ENCODE peak calls at places on chromosomes 7 and 10, in ten cellular contexts. One of them, this sample, is unnamed.

GRCh38 chr10:129224065-129224464 is 243.0 kb upstream of the MGMT start:
- DNase-seq in AG04450: no peak
- DNase-seq in HCT116: no peak
- DNase-seq in cardiac fibroblast: no peak
- DNase-seq in mesendoderm: no peak
- DNase-seq in astrocyte of the spinal cord: no peak
- DNase-seq in tibial nerve: no peak
- DNase-seq in right lobe of liver: no peak
- DNase-seq in tibial artery: no peak
- DNase-seq in GM12865: no peak
- DNase-seq in this sample: no peak

GRCh38 chr10:103564799-103565365 is 71.4 kb downstream of the NEURL1 start:
- DNase-seq in AG04450: no peak
- DNase-seq in right lobe of liver: no peak
- DNase-seq in tibial artery: no peak
- DNase-seq in tibial nerve: no peak
- DNase-seq in astrocyte of the spinal cord: no peak
- DNase-seq in HCT116: peak; percentile 42
- DNase-seq in GM12865: peak; percentile 37
- DNase-seq in mesendoderm: peak; percentile 48
- DNase-seq in cardiac fibroblast: peak; percentile 19
- DNase-seq in this sample: no peak

GRCh38 chr7:42426163-42426562 is 189.2 kb upstream of the GLI3 start:
- DNase-seq in mesendoderm: no peak
- DNase-seq in tibial nerve: no peak
- DNase-seq in astrocyte of the spinal cord: peak; percentile 3
- DNase-seq in cardiac fibroblast: peak; percentile 87
- DNase-seq in tibial artery: no peak
- DNase-seq in HCT116: no peak
- DNase-seq in GM12865: no peak
- DNase-seq in right lobe of liver: no peak
- DNase-seq in AG04450: no peak
- DNase-seq in this sample: no peak

GRCh38 chr10:78302989-78303854 is 269.6 kb downstream of the RPS24 start:
- DNase-seq in mesendoderm: peak; percentile 98
- DNase-seq in tibial nerve: peak; percentile 89
- DNase-seq in cardiac fibroblast: peak; percentile 84
- DNase-seq in tibial artery: peak; percentile 90
- DNase-seq in right lobe of liver: peak; percentile 98
- DNase-seq in HCT116: peak; percentile 85
- DNase-seq in GM12865: peak; percentile 95
- DNase-seq in AG04450: peak; percentile 57
- DNase-seq in astrocyte of the spinal cord: peak; percentile 88
- DNase-seq in this sample: peak; percentile 48

GRCh38 chr10:26960308-26960707 is 99.5 kb upstream of the ABI1 start:
- DNase-seq in mesendoderm: no peak
- DNase-seq in astrocyte of the spinal cord: no peak
- DNase-seq in right lobe of liver: no peak
- DNase-seq in tibial artery: no peak
- DNase-seq in HCT116: no peak
- DNase-seq in GM12865: no peak
- DNase-seq in cardiac fibroblast: no peak
- DNase-seq in AG04450: no peak
- DNase-seq in tibial nerve: no peak
- DNase-seq in this sample: no peak

GRCh38 chr10:78274491-78274890 is 240.8 kb downstream of the RPS24 start:
- DNase-seq in GM12865: no peak
- DNase-seq in tibial nerve: no peak
- DNase-seq in astrocyte of the spinal cord: no peak
- DNase-seq in right lobe of liver: no peak
- DNase-seq in HCT116: no peak
- DNase-seq in tibial artery: no peak
- DNase-seq in mesendoderm: no peak
- DNase-seq in AG04450: no peak
- DNase-seq in cardiac fibroblast: no peak
- DNase-seq in this sample: no peak

GRCh38 chr7:140404565-140405080 is 765 bp downstream of the RAB19 start:
- DNase-seq in AG04450: no peak
- DNase-seq in mesendoderm: no peak
- DNase-seq in astrocyte of the spinal cord: no peak
- DNase-seq in right lobe of liver: no peak
- DNase-seq in tibial artery: no peak
- DNase-seq in GM12865: no peak
- DNase-seq in HCT116: no peak
- DNase-seq in tibial nerve: no peak
- DNase-seq in cardiac fibroblast: no peak
- DNase-seq in this sample: no peak

GRCh38 chr10:59517961-59518360 is 155.6 kb upstream of the FAM13C start:
- DNase-seq in AG04450: no peak
- DNase-seq in cardiac fibroblast: no peak
- DNase-seq in mesendoderm: no peak
- DNase-seq in tibial artery: no peak
- DNase-seq in tibial nerve: no peak
- DNase-seq in right lobe of liver: no peak
- DNase-seq in HCT116: no peak
- DNase-seq in astrocyte of the spinal cord: no peak
- DNase-seq in GM12865: no peak
- DNase-seq in this sample: no peak

DNA sequence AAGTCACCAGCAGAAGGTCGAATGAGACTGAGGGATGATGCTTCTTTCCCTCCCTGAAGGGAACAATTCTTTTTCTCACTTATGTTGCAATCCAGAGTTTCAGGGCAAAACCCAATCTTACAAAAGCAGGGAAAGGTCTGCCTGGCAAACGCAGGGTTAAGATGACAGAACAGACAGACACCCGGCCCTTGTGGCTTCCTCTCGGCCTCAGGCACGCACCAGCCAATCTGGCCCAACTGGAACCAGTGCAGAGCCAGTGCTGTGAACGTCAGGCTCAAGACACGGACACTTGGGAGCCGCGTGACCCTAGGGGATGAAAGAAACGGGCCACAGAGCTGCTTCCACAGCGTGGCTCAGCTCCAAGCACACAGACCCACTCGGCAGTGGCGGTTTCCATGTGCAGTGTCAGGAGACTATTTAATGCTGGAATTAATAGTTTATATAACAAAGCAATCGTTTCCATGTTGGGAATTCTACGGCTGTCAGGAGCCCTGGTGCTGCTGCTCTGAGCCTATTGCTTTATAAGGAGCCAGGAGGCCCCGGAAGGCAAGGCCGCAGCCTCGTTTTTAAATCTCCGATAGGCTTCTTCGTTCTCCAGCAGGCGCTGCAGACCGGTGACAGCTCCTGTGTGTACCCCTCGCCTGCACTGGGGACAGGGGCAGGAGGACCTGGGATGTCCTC is 198.4 kb downstream of the DIP2C start:
- DNase-seq in mesendoderm: peak; percentile 35
- DNase-seq in GM12865: no peak
- DNase-seq in HCT116: no peak
- DNase-seq in AG04450: no peak
- DNase-seq in right lobe of liver: no peak
- DNase-seq in cardiac fibroblast: peak; percentile 79
- DNase-seq in astrocyte of the spinal cord: no peak
- DNase-seq in tibial artery: peak; percentile 45
- DNase-seq in tibial nerve: peak; percentile 35
- DNase-seq in this sample: peak; percentile 61
- H3K4me3 ChIP-seq in mesendoderm: no peak overlapping the region
- H3K4me3 ChIP-seq in GM12865: no peak overlapping the region
- H3K4me3 ChIP-seq in HCT116: no peak overlapping the region
- H3K4me3 ChIP-seq in AG04450: no peak overlapping the region
- H3K4me3 ChIP-seq in right lobe of liver: no peak overlapping the region
- H3K4me3 ChIP-seq in cardiac fibroblast: peak overlapping the region; percentile 27
- H3K4me3 ChIP-seq in astrocyte of the spinal cord: no peak overlapping the region
- H3K4me3 ChIP-seq in tibial artery: peak overlapping the region; percentile 22
- H3K4me3 ChIP-seq in tibial nerve: no peak overlapping the region
- H3K4me3 ChIP-seq in this sample: no peak overlapping the region

GRCh38 chr10:11020026-11020820 is 2.6 kb downstream of the CELF2 start:
- DNase-seq in tibial nerve: no peak
- DNase-seq in cardiac fibroblast: no peak
- DNase-seq in mesendoderm: no peak
- DNase-seq in GM12865: no peak
- DNase-seq in HCT116: no peak
- DNase-seq in AG04450: no peak
- DNase-seq in right lobe of liver: no peak
- DNase-seq in tibial artery: no peak
- DNase-seq in astrocyte of the spinal cord: no peak
- DNase-seq in this sample: no peak
- H3K4me3 ChIP-seq in tibial nerve: peak overlapping the region; percentile 88
- H3K4me3 ChIP-seq in cardiac fibroblast: no peak overlapping the region
- H3K4me3 ChIP-seq in mesendoderm: no peak overlapping the region
- H3K4me3 ChIP-seq in GM12865: peak overlapping the region; percentile 91
- H3K4me3 ChIP-seq in HCT116: no peak overlapping the region
- H3K4me3 ChIP-seq in AG04450: no peak overlapping the region
- H3K4me3 ChIP-seq in right lobe of liver: no peak overlapping the region
- H3K4me3 ChIP-seq in tibial artery: no peak overlapping the region
- H3K4me3 ChIP-seq in astrocyte of the spinal cord: no peak overlapping the region
- H3K4me3 ChIP-seq in this sample: peak overlapping the region; percentile 58

GRCh38 chr10:99994801-99995200 is 14.9 kb downstream of the DNMBP start:
- DNase-seq in tibial nerve: no peak
- DNase-seq in GM12865: no peak
- DNase-seq in tibial artery: no peak
- DNase-seq in mesendoderm: no peak
- DNase-seq in right lobe of liver: no peak
- DNase-seq in AG04450: no peak
- DNase-seq in astrocyte of the spinal cord: no peak
- DNase-seq in HCT116: no peak
- DNase-seq in cardiac fibroblast: no peak
- DNase-seq in this sample: no peak
- H3K4me3 ChIP-seq in tibial nerve: no peak overlapping the region
- H3K4me3 ChIP-seq in GM12865: no peak overlapping the region
- H3K4me3 ChIP-seq in tibial artery: no peak overlapping the region
- H3K4me3 ChIP-seq in mesendoderm: no peak overlapping the region
- H3K4me3 ChIP-seq in right lobe of liver: no peak overlapping the region
- H3K4me3 ChIP-seq in AG04450: no peak overlapping the region
- H3K4me3 ChIP-seq in astrocyte of the spinal cord: no peak overlapping the region
- H3K4me3 ChIP-seq in HCT116: no peak overlapping the region
- H3K4me3 ChIP-seq in cardiac fibroblast: no peak overlapping the region
- H3K4me3 ChIP-seq in this sample: no peak overlapping the region

GRCh38 chr10:124535731-124536495 is 74.3 kb downstream of the LHPP start:
- DNase-seq in astrocyte of the spinal cord: no peak
- DNase-seq in HCT116: no peak
- DNase-seq in GM12865: no peak
- DNase-seq in mesendoderm: peak; percentile 66
- DNase-seq in cardiac fibroblast: no peak
- DNase-seq in tibial artery: no peak
- DNase-seq in tibial nerve: no peak
- DNase-seq in AG04450: no peak
- DNase-seq in right lobe of liver: no peak
- DNase-seq in this sample: no peak
- H3K4me3 ChIP-seq in astrocyte of the spinal cord: no peak overlapping the region
- H3K4me3 ChIP-seq in HCT116: no peak overlapping the region
- H3K4me3 ChIP-seq in GM12865: no peak overlapping the region
- H3K4me3 ChIP-seq in mesendoderm: no peak overlapping the region
- H3K4me3 ChIP-seq in cardiac fibroblast: no peak overlapping the region
- H3K4me3 ChIP-seq in tibial artery: no peak overlapping the region
- H3K4me3 ChIP-seq in tibial nerve: no peak overlapping the region
- H3K4me3 ChIP-seq in AG04450: no peak overlapping the region
- H3K4me3 ChIP-seq in right lobe of liver: no peak overlapping the region
- H3K4me3 ChIP-seq in this sample: no peak overlapping the region

DNA sequence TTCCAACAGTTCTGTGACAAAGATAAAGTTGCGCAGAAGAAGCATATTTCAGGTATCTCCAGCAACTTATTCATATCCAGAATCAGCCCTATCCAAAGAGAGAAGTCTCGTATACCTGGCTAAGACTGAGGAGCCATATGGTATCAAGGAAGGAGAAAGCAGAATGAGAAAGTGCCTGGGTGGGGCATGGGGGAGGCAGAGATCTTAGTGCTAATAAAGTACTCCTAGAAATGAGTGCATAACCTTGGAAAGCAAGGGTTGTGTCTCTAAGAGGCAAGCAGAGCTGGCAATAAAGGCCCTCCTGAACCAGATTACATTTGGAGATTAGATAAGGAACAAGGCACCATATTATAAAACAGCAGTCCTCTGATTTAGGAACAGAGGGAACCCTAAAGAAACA is 12.7 kb downstream of the TASOR2 start:
- DNase-seq in GM12865: no peak
- DNase-seq in AG04450: no peak
- DNase-seq in mesendoderm: peak; percentile 51
- DNase-seq in tibial artery: no peak
- DNase-seq in astrocyte of the spinal cord: no peak
- DNase-seq in cardiac fibroblast: no peak
- DNase-seq in tibial nerve: no peak
- DNase-seq in HCT116: no peak
- DNase-seq in right lobe of liver: no peak
- DNase-seq in this sample: no peak
- H3K4me3 ChIP-seq in GM12865: no peak overlapping the region
- H3K4me3 ChIP-seq in AG04450: no peak overlapping the region
- H3K4me3 ChIP-seq in mesendoderm: no peak overlapping the region
- H3K4me3 ChIP-seq in tibial artery: no peak overlapping the region
- H3K4me3 ChIP-seq in astrocyte of the spinal cord: no peak overlapping the region
- H3K4me3 ChIP-seq in cardiac fibroblast: no peak overlapping the region
- H3K4me3 ChIP-seq in tibial nerve: no peak overlapping the region
- H3K4me3 ChIP-seq in HCT116: no peak overlapping the region
- H3K4me3 ChIP-seq in right lobe of liver: no peak overlapping the region
- H3K4me3 ChIP-seq in this sample: no peak overlapping the region

GRCh38 chr7:77696643-77697534 is 630 bp downstream of the RSBN1L start:
- DNase-seq in AG04450: no peak
- DNase-seq in mesendoderm: peak; percentile 73
- DNase-seq in right lobe of liver: peak; percentile 76
- DNase-seq in cardiac fibroblast: peak; percentile 65
- DNase-seq in tibial nerve: peak; percentile 57
- DNase-seq in GM12865: peak; percentile 61
- DNase-seq in HCT116: no peak
- DNase-seq in astrocyte of the spinal cord: peak; percentile 55
- DNase-seq in tibial artery: peak; percentile 65
- DNase-seq in this sample: no peak

GRCh38 chr7:77696057-77696642 is at the start of gene RSBN1L:
- DNase-seq in right lobe of liver: peak; percentile 99
- DNase-seq in HCT116: peak; percentile 92
- DNase-seq in astrocyte of the spinal cord: peak; percentile 98
- DNase-seq in cardiac fibroblast: peak; percentile 97
- DNase-seq in tibial artery: peak; percentile 99
- DNase-seq in mesendoderm: peak; percentile 99
- DNase-seq in GM12865: peak; percentile 98
- DNase-seq in AG04450: peak; percentile 92
- DNase-seq in tibial nerve: peak; percentile 98
- DNase-seq in this sample: peak; percentile 91

GRCh38 chr7:77697535-77697831 is 1.2 kb downstream of the RSBN1L start:
- DNase-seq in mesendoderm: no peak
- DNase-seq in cardiac fibroblast: no peak
- DNase-seq in tibial nerve: no peak
- DNase-seq in tibial artery: no peak
- DNase-seq in HCT116: no peak
- DNase-seq in astrocyte of the spinal cord: no peak
- DNase-seq in AG04450: no peak
- DNase-seq in GM12865: no peak
- DNase-seq in right lobe of liver: peak; percentile 78
- DNase-seq in this sample: no peak

GRCh38 chr7:77691892-77692491 is 4.3 kb upstream of the RSBN1L start:
- DNase-seq in HCT116: no peak
- DNase-seq in GM12865: no peak
- DNase-seq in mesendoderm: no peak
- DNase-seq in right lobe of liver: no peak
- DNase-seq in tibial artery: no peak
- DNase-seq in cardiac fibroblast: no peak
- DNase-seq in tibial nerve: no peak
- DNase-seq in astrocyte of the spinal cord: no peak
- DNase-seq in AG04450: no peak
- DNase-seq in this sample: no peak

GRCh38 chr7:77693830-77694583 is 2.3 kb upstream of the RSBN1L start:
- DNase-seq in tibial nerve: no peak
- DNase-seq in cardiac fibroblast: no peak
- DNase-seq in AG04450: no peak
- DNase-seq in mesendoderm: no peak
- DNase-seq in right lobe of liver: no peak
- DNase-seq in HCT116: no peak
- DNase-seq in tibial artery: no peak
- DNase-seq in GM12865: no peak
- DNase-seq in astrocyte of the spinal cord: no peak
- DNase-seq in this sample: no peak
- H3K4me3 ChIP-seq in tibial nerve: no peak overlapping the region
- H3K4me3 ChIP-seq in cardiac fibroblast: peak overlapping the region; percentile 14
- H3K4me3 ChIP-seq in AG04450: peak overlapping the region; percentile 17
- H3K4me3 ChIP-seq in mesendoderm: no peak overlapping the region
- H3K4me3 ChIP-seq in right lobe of liver: peak overlapping the region; percentile 74
- H3K4me3 ChIP-seq in HCT116: no peak overlapping the region
- H3K4me3 ChIP-seq in tibial artery: no peak overlapping the region
- H3K4me3 ChIP-seq in GM12865: no peak overlapping the region
- H3K4me3 ChIP-seq in astrocyte of the spinal cord: no peak overlapping the region
- H3K4me3 ChIP-seq in this sample: peak overlapping the region; percentile 24